ENCODE peak calls at places on chromosomes 11 and 22, in seven cellular contexts. O, P, R, Y, Z, D and W are unnamed samples.

GRCh38 chr22:19179472-19180048 is 1.0 kb upstream of the SLC25A1 start:
- DNase-seq in Z (peak; percentile 68), R (peak; percentile 93), O (peak; percentile 57), D (peak; percentile 75), Y (peak; percentile 82), P (peak; percentile 80), W (peak; percentile 73)

GRCh38 chr11:96215094-96215782 is 127.8 kb downstream of the MAML2 start:
- DNase-seq in P (no peak), O (no peak), Y (no peak), R (no peak), D (no peak), Z (no peak), W (no peak)

GRCh38 chr11:118339281-118340045 is 3.0 kb downstream of the CD3D start:
- DNase-seq in Y (no peak), D (no peak), Z (no peak), R (no peak), O (no peak), P (no peak), W (no peak)

GRCh38 chr11:77665240-77665965 is 27.8 kb upstream of the CLNS1A start:
- DNase-seq in Z (no peak), D (no peak), O (no peak), P (no peak), R (no peak), Y (no peak), W (no peak)

GRCh38 chr22:20552450-20552894 is 45.1 kb downstream of the MED15 start:
- DNase-seq in P (peak; percentile 90), Z (no peak), D (no peak), R (peak; percentile 96), Y (peak; percentile 91), O (no peak), W (no peak)

GRCh38 chr11:83023410-83023809 is 48.3 kb downstream of the RAB30 start:
- DNase-seq in D (no peak), P (no peak), O (no peak), Y (no peak), R (no peak), Z (no peak), W (no peak)

GRCh38 chr11:120343429-120343828 is 7.2 kb downstream of the ARHGEF12 start:
- DNase-seq in O (no peak), Z (no peak), R (no peak), Y (no peak), P (no peak), D (no peak), W (no peak)

GRCh38 chr11:74783241-74783871 is 34.7 kb downstream of the RNF169 start:
- DNase-seq in R (no peak), Y (no peak), D (no peak), Z (no peak), O (peak; percentile 8), P (no peak), W (no peak)

GRCh38 chr22:27805841-27806240 is 4.3 kb upstream of the MN1 start:
- DNase-seq in P (no peak), O (no peak), R (no peak), D (no peak), Y (no peak), Z (no peak), W (no peak)

GRCh38 chr11:1749020-1749758 is 1.2 kb downstream of the IFITM10 start:
- DNase-seq in Z (no peak), D (no peak), Y (no peak), O (no peak), R (no peak), P (no peak), W (no peak)

GRCh38 chr11:67610302-67610868 is 3.6 kb downstream of the NDUFV1 start:
- DNase-seq in Y (no peak), Z (no peak), D (no peak), O (no peak), R (no peak), P (no peak), W (peak; percentile 39)

GRCh38 chr11:6633422-6634408 is 14.5 kb upstream of the TPP1 start:
- DNase-seq in D (no peak), Y (peak; percentile 68), R (no peak), Z (no peak), P (peak; percentile 51), O (no peak), W (no peak)

GRCh38 chr11:82577246-82577645 is 156.4 kb downstream of the FAM181B start:
- DNase-seq in R (no peak), D (no peak), O (no peak), P (no peak), Z (no peak), Y (no peak), W (no peak)

GRCh38 chr11:9905562-9905961 is 241.7 kb downstream of the SWAP70 start:
- DNase-seq in P (no peak), D (no peak), O (no peak), Y (no peak), R (no peak), Z (no peak), W (no peak)

GRCh38 chr11:115042002-115042401 is 363.7 kb downstream of the NXPE2 start:
- DNase-seq in O (no peak), P (no peak), R (no peak), Z (no peak), D (no peak), Y (peak; percentile 44), W (no peak)

GRCh38 chr11:45354976-45355705 is 69.0 kb upstream of the SYT13 start:
- DNase-seq in Y (peak; percentile 90), Z (peak; percentile 83), D (peak; percentile 79), O (no peak), P (peak; percentile 90), R (peak; percentile 94), W (no peak)

GRCh38 chr11:55345306-55345705 is 2.3 kb downstream of the OR4A16 start:
- DNase-seq in R (no peak), Z (no peak), Y (no peak), P (no peak), D (no peak), O (no peak), W (no peak)

GRCh38 chr11:102831128-102831708 is 12.2 kb downstream of the MMP3 start:
- DNase-seq in Y (no peak), Z (no peak), D (peak; percentile 29), R (peak; percentile 70), O (no peak), P (peak; percentile 12), W (no peak)

GRCh38 chr22:39174498-39175120 is 22.1 kb upstream of the CBX7 start:
- DNase-seq in D (peak; percentile 58), P (peak; percentile 88), R (peak; percentile 93), O (peak; percentile 23), Z (peak; percentile 17), Y (peak; percentile 88), W (peak; percentile 100)

GRCh38 chr11:61150656-61151544 is 10.3 kb downstream of the VPS37C start:
- DNase-seq in Z (no peak), D (no peak), O (no peak), Y (no peak), R (peak; percentile 29), P (no peak), W (no peak)

GRCh38 chr11:57761301-57762234 is at the start of gene CTNND1:
- DNase-seq in Z (peak; percentile 93), R (peak; percentile 97), P (peak; percentile 87), D (peak; percentile 91), Y (peak; percentile 93), O (peak; percentile 95), W (peak; percentile 84)

GRCh38 chr11:102118937-102119336 is 8.7 kb downstream of the YAP1 start:
- DNase-seq in R (no peak), Z (no peak), P (no peak), O (no peak), D (no peak), Y (no peak), W (no peak)

GRCh38 chr11:61868601-61869476 is 22.5 kb downstream of the FADS3 start:
- DNase-seq in Y (no peak), Z (no peak), D (no peak), R (no peak), P (no peak), O (no peak), W (no peak)

GRCh38 chr11:15453211-15453715 is 338.5 kb downstream of the INSC start:
- DNase-seq in Y (no peak), R (no peak), D (no peak), P (no peak), Z (no peak), O (no peak), W (no peak)

GRCh38 chr11:115325523-115325922 is 178.7 kb downstream of the CADM1 start:
- DNase-seq in R (no peak), D (no peak), Z (peak; percentile 75), P (no peak), O (no peak), Y (no peak), W (no peak)

GRCh38 chr11:1920128-1920908 is 815 bp downstream of the TNNT3 start:
- DNase-seq in R (no peak), Z (no peak), Y (peak; percentile 30), O (no peak), P (no peak), D (no peak), W (no peak)

GRCh38 chr11:47415949-47416472 is 7.6 kb downstream of the SLC39A13 start:
- DNase-seq in R (peak; percentile 94), Y (peak; percentile 93), P (peak; percentile 90), D (no peak), O (peak; percentile 49), Z (no peak), W (no peak)

GRCh38 chr11:45092901-45093760 is 53.3 kb upstream of the PRDM11 start:
- DNase-seq in P (no peak), D (no peak), R (no peak), O (no peak), Y (no peak), Z (no peak), W (no peak)

GRCh38 chr11:15901790-15902189 is 454.6 kb downstream of the SOX6 start:
- DNase-seq in O (no peak), R (no peak), D (no peak), P (no peak), Y (no peak), Z (no peak), W (no peak)

GRCh38 chr22:50611341-50612060 is 10.9 kb downstream of the MAPK8IP2 start:
- DNase-seq in Z (no peak), Y (no peak), P (no peak), D (no peak), R (no peak), O (no peak), W (no peak)

GRCh38 chr11:95849087-95849825 is 59.0 kb downstream of the CEP57 start:
- DNase-seq in O (peak; percentile 32), D (peak; percentile 18), Y (peak; percentile 40), Z (peak; percentile 1), P (peak; percentile 37), R (peak; percentile 69), W (peak; percentile 48)

GRCh38 chr22:32024791-32025190 is 18.3 kb upstream of the SLC5A1 start:
- DNase-seq in R (no peak), Y (no peak), Z (no peak), P (no peak), D (no peak), O (no peak), W (no peak)